ENCODE peak calls at places on chromosomes 13 and 19, in seven cellular contexts. One of them, this sample, is unnamed. For H3K4me1 and H3K36me3, the result is how much of the 10 kb centered on the place peaks cover.

GRCh38 chr19:7904074-7905020 is 670 bp downstream of the MAP2K7 start:
- DNase-seq in sigmoid colon: peak
- DNase-seq in left ventricle myocardium inferior: no peak
- DNase-seq in neural progenitor cell: peak
- DNase-seq in uterus: peak
- DNase-seq in cardiac muscle cell: no peak
- DNase-seq in endodermal cell: peak
- DNase-seq in this sample: peak

GRCh38 chr19:3549816-3550215 is 7.6 kb downstream of the MFSD12 start:
- DNase-seq in sigmoid colon: no peak
- DNase-seq in left ventricle myocardium inferior: no peak
- DNase-seq in neural progenitor cell: no peak
- DNase-seq in uterus: no peak
- DNase-seq in cardiac muscle cell: no peak
- DNase-seq in endodermal cell: no peak
- DNase-seq in this sample: no peak

GRCh38 chr13:70568571-70568970 is 460.3 kb upstream of the KLHL1 start:
- DNase-seq in sigmoid colon: no peak
- DNase-seq in left ventricle myocardium inferior: no peak
- DNase-seq in neural progenitor cell: peak
- DNase-seq in uterus: no peak
- DNase-seq in cardiac muscle cell: peak
- DNase-seq in endodermal cell: no peak
- DNase-seq in this sample: peak

GRCh38 chr19:42634409-42635232 is 39.9 kb upstream of the CEACAM8 start:
- DNase-seq in sigmoid colon: no peak
- DNase-seq in left ventricle myocardium inferior: no peak
- DNase-seq in neural progenitor cell: peak
- DNase-seq in uterus: no peak
- DNase-seq in cardiac muscle cell: peak
- DNase-seq in endodermal cell: peak
- DNase-seq in this sample: peak

GRCh38 chr19:40829205-40829604 is 21.0 kb downstream of the CYP2A6 start:
- DNase-seq in sigmoid colon: no peak
- DNase-seq in left ventricle myocardium inferior: no peak
- DNase-seq in neural progenitor cell: no peak
- DNase-seq in uterus: no peak
- DNase-seq in cardiac muscle cell: no peak
- DNase-seq in endodermal cell: no peak
- DNase-seq in this sample: no peak

GRCh38 chr13:74200081-74200480 is 65.9 kb upstream of the KLF12 start:
- DNase-seq in sigmoid colon: no peak
- DNase-seq in left ventricle myocardium inferior: no peak
- DNase-seq in neural progenitor cell: no peak
- DNase-seq in uterus: no peak
- DNase-seq in cardiac muscle cell: no peak
- DNase-seq in endodermal cell: no peak
- DNase-seq in this sample: no peak

GRCh38 chr13:48185018-48185417 is 48.0 kb upstream of the ITM2B start:
- DNase-seq in sigmoid colon: no peak
- DNase-seq in left ventricle myocardium inferior: no peak
- DNase-seq in neural progenitor cell: no peak
- DNase-seq in uterus: no peak
- DNase-seq in cardiac muscle cell: peak
- DNase-seq in endodermal cell: no peak
- DNase-seq in this sample: no peak

GRCh38 chr19:51919606-51920005 is 7.7 kb upstream of the ZNF613 start:
- DNase-seq in sigmoid colon: no peak
- DNase-seq in left ventricle myocardium inferior: no peak
- DNase-seq in neural progenitor cell: no peak
- DNase-seq in uterus: no peak
- DNase-seq in cardiac muscle cell: no peak
- DNase-seq in endodermal cell: no peak
- DNase-seq in this sample: no peak

GRCh38 chr19:42251572-42251990 is 3.3 kb downstream of the ERF start:
- DNase-seq in sigmoid colon: peak
- DNase-seq in left ventricle myocardium inferior: no peak
- DNase-seq in neural progenitor cell: no peak
- DNase-seq in uterus: no peak
- DNase-seq in cardiac muscle cell: no peak
- DNase-seq in endodermal cell: no peak
- DNase-seq in this sample: no peak

GRCh38 chr19:49150106-49150943 is 4.9 kb downstream of the HRC start:
- DNase-seq in sigmoid colon: peak
- DNase-seq in left ventricle myocardium inferior: peak
- DNase-seq in neural progenitor cell: peak
- DNase-seq in uterus: peak
- DNase-seq in cardiac muscle cell: peak
- DNase-seq in endodermal cell: peak
- DNase-seq in this sample: peak

GRCh38 chr19:46080561-46080960 is 39.8 kb upstream of the IGFL4 start:
- DNase-seq in sigmoid colon: no peak
- DNase-seq in left ventricle myocardium inferior: no peak
- DNase-seq in neural progenitor cell: no peak
- DNase-seq in uterus: peak
- DNase-seq in cardiac muscle cell: peak
- DNase-seq in endodermal cell: no peak
- DNase-seq in this sample: no peak

GRCh38 chr19:33673996-33674395 is 52.2 kb downstream of the CHST8 start:
- DNase-seq in sigmoid colon: peak
- DNase-seq in left ventricle myocardium inferior: no peak
- DNase-seq in neural progenitor cell: no peak
- DNase-seq in uterus: no peak
- DNase-seq in cardiac muscle cell: no peak
- DNase-seq in endodermal cell: no peak
- DNase-seq in this sample: no peak

GRCh38 chr13:51315658-51316057 is 23.8 kb upstream of the SERPINE3 start:
- DNase-seq in sigmoid colon: no peak
- DNase-seq in left ventricle myocardium inferior: no peak
- DNase-seq in neural progenitor cell: peak
- DNase-seq in uterus: no peak
- DNase-seq in cardiac muscle cell: peak
- DNase-seq in endodermal cell: peak
- DNase-seq in this sample: no peak

GRCh38 chr19:4130635-4131438 is 6.9 kb upstream of the MAP2K2 start:
- DNase-seq in sigmoid colon: no peak
- DNase-seq in left ventricle myocardium inferior: no peak
- DNase-seq in neural progenitor cell: no peak
- DNase-seq in uterus: no peak
- DNase-seq in cardiac muscle cell: peak
- DNase-seq in endodermal cell: no peak
- DNase-seq in this sample: no peak

GRCh38 chr13:97261254-97262015 is 39.3 kb downstream of the MBNL2 start:
- DNase-seq in sigmoid colon: no peak
- DNase-seq in left ventricle myocardium inferior: no peak
- DNase-seq in neural progenitor cell: no peak
- DNase-seq in uterus: no peak
- DNase-seq in cardiac muscle cell: no peak
- DNase-seq in endodermal cell: no peak
- DNase-seq in this sample: no peak

GRCh38 chr19:16737909-16738308 is 18.3 kb downstream of the NWD1 start:
- DNase-seq in sigmoid colon: no peak
- DNase-seq in left ventricle myocardium inferior: no peak
- DNase-seq in neural progenitor cell: no peak
- DNase-seq in uterus: no peak
- DNase-seq in cardiac muscle cell: peak
- DNase-seq in endodermal cell: no peak
- DNase-seq in this sample: no peak

GRCh38 chr13:110266983-110267382 is 40.0 kb downstream of the COL4A1 start:
- DNase-seq in sigmoid colon: peak
- DNase-seq in left ventricle myocardium inferior: no peak
- DNase-seq in neural progenitor cell: peak
- DNase-seq in uterus: no peak
- DNase-seq in cardiac muscle cell: peak
- DNase-seq in endodermal cell: peak
- DNase-seq in this sample: no peak

GRCh38 chr13:50948576-50948975 is 39.0 kb downstream of the RNASEH2B start:
- DNase-seq in sigmoid colon: no peak
- DNase-seq in left ventricle myocardium inferior: no peak
- DNase-seq in neural progenitor cell: no peak
- DNase-seq in uterus: no peak
- DNase-seq in cardiac muscle cell: no peak
- DNase-seq in endodermal cell: no peak
- DNase-seq in this sample: no peak

GRCh38 chr13:39892731-39893293 is 237.3 kb downstream of the COG6 start:
- DNase-seq in sigmoid colon: no peak
- DNase-seq in left ventricle myocardium inferior: peak
- DNase-seq in neural progenitor cell: no peak
- DNase-seq in uterus: peak
- DNase-seq in cardiac muscle cell: peak
- DNase-seq in endodermal cell: no peak
- DNase-seq in this sample: no peak

GRCh38 chr19:44539991-44540390 is 10.5 kb upstream of the CEACAM20 start:
- DNase-seq in sigmoid colon: no peak
- DNase-seq in left ventricle myocardium inferior: no peak
- DNase-seq in neural progenitor cell: no peak
- DNase-seq in uterus: no peak
- DNase-seq in cardiac muscle cell: no peak
- DNase-seq in endodermal cell: no peak
- DNase-seq in this sample: no peak

GRCh38 chr19:53982611-53983010 is 8.8 kb upstream of the CACNG6 start:
- DNase-seq in sigmoid colon: no peak
- DNase-seq in left ventricle myocardium inferior: peak
- DNase-seq in neural progenitor cell: peak
- DNase-seq in uterus: peak
- DNase-seq in cardiac muscle cell: peak
- DNase-seq in endodermal cell: peak
- DNase-seq in this sample: no peak

GRCh38 chr19:38003427-38004099 is 96.6 kb downstream of the SIPA1L3 start:
- DNase-seq in sigmoid colon: peak
- DNase-seq in left ventricle myocardium inferior: peak
- DNase-seq in neural progenitor cell: peak
- DNase-seq in uterus: peak
- DNase-seq in cardiac muscle cell: peak
- DNase-seq in endodermal cell: peak
- DNase-seq in this sample: peak

GRCh38 chr13:113383089-113383488 is 19.2 kb upstream of the GRTP1 start:
- DNase-seq in sigmoid colon: peak
- DNase-seq in left ventricle myocardium inferior: no peak
- DNase-seq in neural progenitor cell: no peak
- DNase-seq in uterus: no peak
- DNase-seq in cardiac muscle cell: no peak
- DNase-seq in endodermal cell: no peak
- DNase-seq in this sample: no peak

DNA sequence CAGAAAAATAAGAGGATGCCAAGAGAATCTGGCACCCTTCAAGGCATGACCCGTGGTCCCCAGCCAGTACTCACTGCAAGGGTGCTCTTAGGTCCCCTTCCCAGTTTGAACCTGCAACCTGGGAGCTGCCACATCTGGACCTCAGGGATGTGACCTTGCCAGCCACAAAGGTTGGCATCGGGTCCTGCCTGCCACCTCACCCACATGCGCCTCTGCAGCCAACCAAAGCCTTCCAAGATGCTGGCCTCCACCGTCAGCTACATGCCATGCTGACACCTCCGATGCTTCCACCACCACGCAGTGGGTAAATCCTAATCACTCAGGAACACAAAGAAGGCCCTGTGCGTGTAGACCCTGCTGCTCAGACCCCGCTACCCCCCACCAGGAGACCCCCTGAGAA is 35.1 kb downstream of the ELL start:
- DNase-seq in sigmoid colon: no peak
- DNase-seq in left ventricle myocardium inferior: no peak
- DNase-seq in neural progenitor cell: no peak
- DNase-seq in uterus: no peak
- DNase-seq in cardiac muscle cell: no peak
- DNase-seq in endodermal cell: no peak
- DNase-seq in this sample: no peak
- H3K4me1 ChIP-seq in sigmoid colon: half or more
- H3K4me1 ChIP-seq in left ventricle myocardium inferior: half or more
- H3K4me1 ChIP-seq in neural progenitor cell: under half
- H3K4me1 ChIP-seq in uterus: under half
- H3K4me1 ChIP-seq in cardiac muscle cell: under half
- H3K4me1 ChIP-seq in endodermal cell: under half
- H3K4me1 ChIP-seq in this sample: under half

GRCh38 chr13:23741879-23742510 is 147.2 kb downstream of the MIPEP start:
- DNase-seq in sigmoid colon: no peak
- DNase-seq in left ventricle myocardium inferior: no peak
- DNase-seq in neural progenitor cell: peak
- DNase-seq in uterus: no peak
- DNase-seq in cardiac muscle cell: no peak
- DNase-seq in endodermal cell: peak
- DNase-seq in this sample: peak
- TF ChIP-seq CTCF in sigmoid colon: no peak
- TF ChIP-seq CTCF in left ventricle myocardium inferior: peak
- TF ChIP-seq CTCF in neural progenitor cell: peak
- TF ChIP-seq CTCF in uterus: no peak
- TF ChIP-seq CTCF in cardiac muscle cell: peak
- TF ChIP-seq CTCF in endodermal cell: peak
- TF ChIP-seq CTCF in this sample: peak

DNA sequence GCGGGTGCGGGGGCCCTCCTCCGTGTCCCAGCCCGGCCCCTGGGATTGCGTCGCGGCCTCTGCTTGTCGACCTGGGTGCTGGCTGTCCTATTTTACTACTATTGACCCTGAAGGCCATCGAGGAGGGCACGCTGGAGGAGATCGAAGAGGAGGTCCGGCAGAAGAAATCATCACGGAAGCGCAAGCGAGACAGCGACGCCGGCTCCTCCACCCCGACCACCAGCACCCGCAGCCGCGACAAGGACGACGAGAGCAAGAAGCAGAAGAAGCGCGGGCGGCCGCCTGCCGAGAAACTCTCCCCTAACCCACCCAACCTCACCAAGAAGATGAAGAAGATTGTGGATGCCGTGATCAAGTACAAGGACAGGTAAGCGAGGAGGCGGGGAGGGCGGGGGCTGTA is 48.1 kb upstream of the LDLR start:
- DNase-seq in sigmoid colon: no peak
- DNase-seq in left ventricle myocardium inferior: no peak
- DNase-seq in neural progenitor cell: no peak
- DNase-seq in uterus: no peak
- DNase-seq in cardiac muscle cell: no peak
- DNase-seq in endodermal cell: no peak
- DNase-seq in this sample: no peak
- H3K36me3 ChIP-seq in sigmoid colon: under half
- H3K36me3 ChIP-seq in left ventricle myocardium inferior: half or more
- H3K36me3 ChIP-seq in neural progenitor cell: under half
- H3K36me3 ChIP-seq in uterus: under half
- H3K36me3 ChIP-seq in cardiac muscle cell: under half
- H3K36me3 ChIP-seq in endodermal cell: half or more
- H3K36me3 ChIP-seq in this sample: half or more

DNA sequence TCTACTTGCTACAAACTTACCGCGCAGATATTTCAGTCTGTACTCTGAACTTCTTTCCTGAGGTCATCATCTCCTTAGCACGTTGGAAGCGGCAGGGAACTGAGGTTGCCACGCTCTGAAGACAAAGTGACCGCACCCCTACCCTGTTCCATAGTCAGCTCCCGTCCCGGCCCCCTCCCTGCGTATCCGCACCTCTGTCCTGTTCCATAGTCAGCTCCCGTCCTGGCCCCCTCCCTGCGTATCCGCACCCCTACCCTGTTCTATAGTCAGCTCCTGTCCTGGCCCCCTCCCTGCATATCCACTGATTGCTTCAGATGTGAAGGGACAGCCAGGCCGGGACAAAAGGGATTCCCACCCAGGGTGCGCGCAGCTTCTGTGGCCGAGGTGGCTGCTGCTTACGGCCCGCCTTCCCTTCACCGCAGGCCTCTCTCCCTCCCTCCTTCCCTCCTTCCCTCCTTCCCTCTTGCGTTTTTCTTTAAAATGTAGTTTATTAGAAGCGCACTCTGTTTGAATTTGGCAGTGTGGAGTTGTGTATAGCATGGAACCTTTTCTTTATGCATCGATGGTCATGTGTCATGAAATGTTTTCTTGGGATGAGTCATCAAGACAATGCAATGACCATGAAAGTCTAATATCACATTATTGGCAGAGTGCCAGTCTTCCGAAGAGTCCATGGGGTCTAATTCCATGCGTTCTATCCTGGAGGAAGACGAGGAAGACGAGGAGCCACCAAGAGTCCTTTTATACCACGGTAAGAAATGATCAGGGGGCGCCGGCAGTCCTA is 21.9 kb upstream of the NDUFS7 start:
- DNase-seq in sigmoid colon: no peak
- DNase-seq in left ventricle myocardium inferior: no peak
- DNase-seq in neural progenitor cell: peak
- DNase-seq in uterus: no peak
- DNase-seq in cardiac muscle cell: peak
- DNase-seq in endodermal cell: no peak
- DNase-seq in this sample: no peak
- H3K4me1 ChIP-seq in sigmoid colon: under half
- H3K4me1 ChIP-seq in left ventricle myocardium inferior: under half
- H3K4me1 ChIP-seq in neural progenitor cell: half or more
- H3K4me1 ChIP-seq in uterus: under half
- H3K4me1 ChIP-seq in cardiac muscle cell: under half
- H3K4me1 ChIP-seq in endodermal cell: under half
- H3K4me1 ChIP-seq in this sample: under half

This sample was measured in BE2C.